ENCODE peak calls at places on chromosomes 3 and 15, in six cellular contexts. J is CD8-positive, alpha-beta T cell; C is HFFc6; S is effector memory CD4-positive, alpha-beta T cell; U is fibroblast of gingiva; V is RCC 7860. Q is an unnamed sample.

GRCh38 chr15:45110256-45110820 is 3.6 kb downstream of the DUOX2 start:
- DNase-seq in J (no peak), C (no peak), S (no peak), U (no peak), V (no peak), Q (no peak)

GRCh38 chr3:151460774-151461450 is at the start of gene IGSF10:
- DNase-seq in J (no peak), C (no peak), S (no peak), U (no peak), V (no peak), Q (no peak)

GRCh38 chr15:91456251-91456718 is 356.2 kb downstream of the SV2B start:
- DNase-seq in J (no peak), C (peak), S (no peak), U (no peak), V (peak), Q (peak)

GRCh38 chr3:44993471-44994205 is 17.6 kb downstream of the EXOSC7 start:
- DNase-seq in J (no peak), C (peak), S (no peak), U (peak), V (peak), Q (peak)

GRCh38 chr15:77631790-77632551 is 741 bp downstream of the LINGO1 start:
- DNase-seq in J (no peak), C (no peak), S (no peak), U (no peak), V (no peak), Q (no peak)

GRCh38 chr3:11452988-11453847 is 181.0 kb downstream of the ATG7 start:
- DNase-seq in J (no peak), C (peak), S (no peak), U (peak), V (peak), Q (no peak)

GRCh38 chr15:64117759-64118487 is 22.1 kb downstream of the SNX1 start:
- DNase-seq in J (no peak), C (no peak), S (no peak), U (no peak), V (no peak), Q (no peak)

GRCh38 chr3:185341616-185342457 is 21.1 kb upstream of the MAP3K13 start:
- DNase-seq in J (no peak), C (no peak), S (no peak), U (no peak), V (peak), Q (no peak)

GRCh38 chr3:112604536-112604935 is 36.4 kb downstream of the CCDC80 start:
- DNase-seq in J (no peak), C (peak), S (no peak), U (peak), V (no peak), Q (no peak)

GRCh38 chr3:128152419-128153155 is 694 bp upstream of the EEFSEC start:
- DNase-seq in J (no peak), C (peak), S (no peak), U (peak), V (peak), Q (no peak)

GRCh38 chr3:13616359-13616758 is 67.4 kb downstream of the FBLN2 start:
- DNase-seq in J (no peak), C (no peak), S (no peak), U (no peak), V (no peak), Q (no peak)

GRCh38 chr3:40617084-40617483 is 92.3 kb downstream of the ZNF621 start:
- DNase-seq in J (no peak), C (no peak), S (no peak), U (no peak), V (no peak), Q (no peak)

GRCh38 chr15:89329329-89330084 is 5.1 kb downstream of the POLG start:
- DNase-seq in J (no peak), C (no peak), S (no peak), U (no peak), V (no peak), Q (no peak)

GRCh38 chr15:81945014-81945615 is 100.7 kb downstream of the MEX3B start:
- DNase-seq in J (no peak), C (no peak), S (no peak), U (no peak), V (no peak), Q (no peak)

GRCh38 chr3:77319711-77320110 is 279.8 kb downstream of the ROBO2 start:
- DNase-seq in J (no peak), C (no peak), S (no peak), U (no peak), V (no peak), Q (no peak)

GRCh38 chr3:69855436-69856162 is 116.3 kb downstream of the MITF start:
- DNase-seq in J (no peak), C (no peak), S (no peak), U (peak), V (peak), Q (peak)

GRCh38 chr15:38531509-38531908 is 33.1 kb downstream of the RASGRP1 start:
- DNase-seq in J (no peak), C (peak), S (no peak), U (peak), V (peak), Q (no peak)

GRCh38 chr15:85955501-85956391 is 123.9 kb upstream of the AGBL1 start:
- DNase-seq in J (no peak), C (no peak), S (no peak), U (no peak), V (no peak), Q (no peak)

GRCh38 chr15:39645138-39645975 is 64.5 kb downstream of the THBS1 start:
- DNase-seq in J (no peak), C (no peak), S (no peak), U (no peak), V (no peak), Q (no peak)

GRCh38 chr15:94670436-94671034 is 439.2 kb downstream of the MCTP2 start:
- DNase-seq in J (no peak), C (peak), S (no peak), U (peak), V (peak), Q (no peak)

GRCh38 chr15:77075528-77075927 is 4.6 kb upstream of the TSPAN3 start:
- DNase-seq in J (no peak), C (peak), S (no peak), U (peak), V (peak), Q (no peak)

GRCh38 chr3:24259901-24260512 is 234.6 kb downstream of the THRB start:
- DNase-seq in J (no peak), C (no peak), S (no peak), U (no peak), V (peak), Q (no peak)

GRCh38 chr3:170355738-170356595 is 1.5 kb upstream of the SKIL start:
- DNase-seq in J (no peak), C (peak), S (peak), U (no peak), V (peak), Q (peak)